ENCODE peak calls at places on chromosomes 6 and 20, in six cellular contexts. E is IMR-90, J is fibroblast of lung, A is H9, G is HepG2, L is K562. U is an unnamed sample.

GRCh38 chr6:12592634-12593033 is 123.9 kb upstream of the PHACTR1 start:
- DNase-seq in A (no peak), J (peak), E (no peak), G (no peak), L (no peak), U (no peak)

GRCh38 chr20:32316667-32317066 is 39.2 kb downstream of the KIF3B start:
- DNase-seq in L (no peak), J (no peak), E (peak), G (no peak), A (no peak), U (no peak)

GRCh38 chr6:37308084-37308817 is 45.5 kb upstream of the RNF8 start:
- DNase-seq in A (no peak), G (no peak), J (peak), E (peak), L (no peak), U (no peak)

GRCh38 chr6:36487698-36488097 is 44.9 kb downstream of the KCTD20 start:
- DNase-seq in J (peak), L (no peak), G (no peak), E (peak), A (no peak), U (no peak)

GRCh38 chr6:146312606-146313005 is 231.0 kb upstream of the RAB32 start:
- DNase-seq in G (no peak), L (no peak), J (no peak), A (no peak), E (no peak), U (no peak)

GRCh38 chr20:16864069-16864468 is 115.9 kb downstream of the OTOR start:
- DNase-seq in J (peak), E (peak), G (no peak), L (no peak), A (no peak), U (no peak)

GRCh38 chr6:132007474-132008190 is 56.5 kb upstream of the CCN2 start:
- DNase-seq in A (no peak), L (no peak), J (peak), G (peak), E (peak), U (no peak)

GRCh38 chr6:143271024-143271423 is 179.5 kb downstream of the ADAT2 start:
- DNase-seq in J (peak), A (no peak), G (peak), E (peak), L (no peak), U (peak)

GRCh38 chr6:2037230-2037926 is 208.0 kb downstream of the GMDS start:
- DNase-seq in L (no peak), E (peak), G (no peak), A (no peak), J (peak), U (no peak)

GRCh38 chr6:65937982-65938381 is 231.0 kb upstream of the EYS start:
- DNase-seq in A (no peak), L (no peak), J (peak), E (no peak), G (no peak), U (no peak)

GRCh38 chr6:143596857-143597256 is 80.9 kb upstream of the PHACTR2 start:
- DNase-seq in G (no peak), E (peak), J (peak), L (no peak), A (no peak), U (no peak)

GRCh38 chr6:19715166-19715558 is 122.0 kb upstream of the ID4 start:
- DNase-seq in G (no peak), J (peak), L (no peak), A (peak), E (no peak), U (no peak)

GRCh38 chr20:59402697-59403096 is 102.3 kb downstream of the EDN3 start:
- DNase-seq in E (no peak), G (no peak), L (no peak), J (no peak), A (no peak), U (no peak)

GRCh38 chr6:125193208-125193607 is 39.6 kb downstream of the TPD52L1 start:
- DNase-seq in E (no peak), L (no peak), A (no peak), G (no peak), J (no peak), U (peak)

GRCh38 chr6:69868961-69869360 is 2.6 kb downstream of the COL19A1 start:
- DNase-seq in A (no peak), J (no peak), E (no peak), G (no peak), L (no peak), U (no peak)

GRCh38 chr6:17484201-17484606 is 90.8 kb downstream of the CAP2 start:
- DNase-seq in A (no peak), E (no peak), G (no peak), L (no peak), J (no peak), U (no peak)

GRCh38 chr6:3457710-3458605 is 1.1 kb upstream of the SLC22A23 start:
- DNase-seq in A (peak), G (peak), J (peak), E (no peak), L (no peak), U (no peak)

GRCh38 chr20:20210327-20210726 is 157.6 kb upstream of the INSM1 start:
- DNase-seq in E (no peak), G (no peak), J (no peak), A (no peak), L (no peak), U (no peak)

GRCh38 chr6:165646484-165646883 is 16.6 kb downstream of the PDE10A start:
- DNase-seq in J (no peak), E (no peak), A (no peak), L (no peak), G (no peak), U (no peak)

GRCh38 chr6:144746902-144747469 is 461.9 kb downstream of the UTRN start:
- DNase-seq in J (no peak), E (no peak), A (no peak), L (no peak), G (no peak), U (no peak)

GRCh38 chr6:144741659-144742058 is 456.5 kb downstream of the UTRN start:
- DNase-seq in L (no peak), E (no peak), J (no peak), A (no peak), G (peak), U (no peak)

GRCh38 chr6:144745434-144745833 is 460.3 kb downstream of the UTRN start:
- DNase-seq in E (no peak), J (no peak), G (no peak), A (no peak), L (no peak), U (no peak)

GRCh38 chr6:144742779-144743178 is 457.6 kb downstream of the UTRN start:
- DNase-seq in E (no peak), G (no peak), L (no peak), A (no peak), J (no peak), U (no peak)

GRCh38 chr6:144744720-144745119 is 459.6 kb downstream of the UTRN start:
- DNase-seq in J (no peak), L (no peak), E (no peak), A (no peak), G (peak), U (no peak)
- H3K9ac ChIP-seq in J (no peak), L (no peak), E (no peak), A (no peak), G (no peak), U (no peak)

DNA sequence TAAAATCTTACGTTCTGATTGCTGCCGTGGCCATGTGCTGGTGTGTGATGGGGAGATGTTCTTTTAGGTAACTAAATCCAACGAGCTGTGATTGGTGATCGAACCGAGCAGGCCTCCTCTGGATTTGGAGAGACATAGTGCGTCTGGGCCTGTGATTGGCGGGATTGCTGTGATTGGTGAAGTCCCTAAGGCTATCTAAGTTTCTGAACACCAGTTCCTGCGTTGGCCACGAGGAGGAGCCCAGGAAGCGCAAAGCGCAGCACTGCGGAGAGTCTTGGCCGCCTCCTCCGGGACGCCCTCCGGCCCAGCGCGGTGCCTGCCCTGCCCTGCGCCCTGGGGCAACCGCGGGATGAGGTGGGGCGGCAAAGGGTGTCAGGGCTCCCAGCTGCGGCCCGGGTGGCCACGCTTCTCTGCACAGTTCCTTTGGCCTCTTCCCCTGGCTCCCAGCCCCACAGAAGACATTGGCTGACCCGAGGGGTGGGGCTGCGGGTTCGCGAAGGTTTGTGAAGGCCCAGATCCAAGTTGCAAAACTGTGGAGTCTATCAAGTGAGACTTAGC is 33.0 kb downstream of the HNF4A start:
- DNase-seq in E (peak), J (peak), L (peak), G (no peak), A (peak), U (peak)
- TF ChIP-seq CTCF in E (peak), J (peak), L (peak), G (peak), A (peak), U (peak)

GRCh38 chr20:49446808-49447207 is 35.7 kb downstream of the KCNB1 start:
- DNase-seq in G (no peak), L (no peak), J (peak), A (peak), E (no peak), U (no peak)
- H3K27ac ChIP-seq in G (no peak), L (no peak), J (no peak), A (no peak), E (no peak), U (no peak)

DNA sequence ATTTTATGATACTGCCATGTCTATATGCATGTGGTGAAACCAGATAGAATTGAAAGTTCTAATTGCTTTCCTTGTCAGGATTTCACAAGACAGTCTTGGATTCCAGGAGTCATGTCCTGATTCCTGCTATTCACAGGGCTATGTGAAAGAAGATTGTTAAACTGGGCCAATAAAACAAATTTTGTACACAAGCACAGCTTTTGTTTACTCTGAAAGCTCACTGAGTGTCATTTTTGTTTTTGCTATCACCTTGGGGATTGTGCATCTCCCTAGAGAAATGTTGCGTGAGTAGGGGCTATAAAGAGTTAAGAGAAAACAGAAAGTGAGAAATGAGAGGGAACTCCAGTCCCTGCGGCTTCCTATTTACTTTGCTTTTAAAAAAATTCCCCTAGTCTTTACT is 627.5 kb downstream of the PKHD1 start:
- DNase-seq in L (no peak), G (no peak), A (no peak), E (no peak), J (no peak), U (no peak)
- H3K9ac ChIP-seq in L (no peak), G (no peak), A (no peak), E (no peak), J (no peak), U (no peak)

GRCh38 chr20:60977896-60978295 is 274.2 kb upstream of the CDH4 start:
- DNase-seq in L (no peak), A (no peak), J (no peak), G (no peak), E (no peak), U (no peak)

GRCh38 chr20:60974022-60974421 is 278.0 kb upstream of the CDH4 start:
- DNase-seq in J (no peak), E (no peak), G (no peak), L (no peak), A (no peak), U (no peak)

GRCh38 chr20:60976139-60976538 is 275.9 kb upstream of the CDH4 start:
- DNase-seq in E (no peak), A (no peak), J (no peak), G (no peak), L (no peak), U (no peak)

GRCh38 chr20:60976913-60977312 is 275.1 kb upstream of the CDH4 start:
- DNase-seq in L (no peak), J (no peak), G (no peak), A (no peak), E (no peak), U (no peak)
- TF ChIP-seq CTCF in L (no peak), J (no peak), G (no peak), A (peak), E (no peak), U (no peak)

GRCh38 chr6:82013561-82014275 is 233.8 kb downstream of the IBTK start:
- DNase-seq in G (peak), A (no peak), J (peak), E (peak), L (no peak), U (no peak)
- H3K27ac ChIP-seq in G (no peak), A (no peak), J (no peak), E (no peak), L (no peak), U (peak)

DNA sequence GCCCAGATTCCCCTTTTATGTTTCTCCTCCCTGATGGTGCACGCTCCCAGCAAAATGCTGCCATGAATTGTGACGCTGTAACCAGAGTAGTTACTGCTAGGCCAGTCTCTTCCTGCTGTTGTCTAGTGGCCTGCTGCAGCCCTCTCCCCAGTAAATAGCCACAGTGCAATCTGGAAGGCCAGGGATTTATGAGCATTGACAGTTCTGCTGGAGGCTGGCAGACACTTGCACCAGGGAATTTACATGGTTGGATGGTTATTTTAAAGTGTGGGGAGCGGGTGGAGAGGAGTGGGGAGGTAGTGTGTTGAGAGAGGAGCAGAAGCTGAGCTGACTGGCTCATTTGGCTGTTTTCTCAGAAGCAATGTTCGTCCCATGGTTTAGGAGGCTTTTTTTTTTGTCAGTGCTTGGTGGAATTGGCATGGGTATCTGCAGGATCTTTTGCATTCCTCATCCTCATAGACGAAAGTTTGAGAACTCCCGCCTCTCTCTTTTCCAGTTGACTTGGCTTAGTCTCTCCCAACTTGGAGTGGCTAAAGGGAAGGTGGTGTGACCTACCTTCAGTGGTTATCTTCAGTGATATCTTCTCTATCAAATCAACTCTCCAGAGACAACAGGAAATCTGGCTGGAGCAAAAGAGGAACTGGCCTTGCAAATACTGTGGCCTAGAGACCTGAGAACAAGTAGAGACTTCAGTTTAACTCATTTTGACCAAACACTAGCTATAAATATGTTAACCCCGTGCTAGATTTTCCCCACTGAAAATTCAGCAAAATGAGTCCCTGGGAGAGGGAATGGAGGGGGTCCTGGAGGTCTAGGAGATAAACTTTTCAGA is 99.2 kb upstream of the VSTM2L start:
- DNase-seq in A (no peak), J (no peak), E (no peak), L (no peak), G (no peak), U (no peak)
- H3K9ac ChIP-seq in A (no peak), J (no peak), E (no peak), L (no peak), G (no peak), U (no peak)

DNA sequence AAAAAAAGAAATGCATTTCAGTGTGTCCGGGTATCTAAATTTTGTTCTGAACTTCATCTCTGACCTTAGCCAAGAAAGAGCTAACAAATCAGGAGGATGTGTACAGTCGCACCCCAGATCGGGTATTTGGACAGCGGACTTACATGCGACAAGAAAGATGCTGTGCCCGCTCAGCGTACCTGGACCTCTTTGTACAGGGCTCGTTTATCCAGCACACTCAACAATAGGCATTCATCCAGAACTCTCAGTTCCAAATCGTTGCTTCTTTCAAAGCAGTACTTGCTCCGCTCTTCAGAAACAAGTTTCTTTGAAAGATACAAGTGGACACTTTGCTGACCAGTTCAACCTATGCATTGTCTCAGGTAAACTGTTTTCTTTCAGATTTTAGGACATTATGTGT is 191.7 kb downstream of the LY86 start:
- DNase-seq in L (no peak), G (no peak), A (no peak), E (no peak), J (no peak), U (no peak)
- TF ChIP-seq CTCF in L (no peak), G (no peak), A (no peak), E (no peak), J (no peak), U (no peak)

DNA sequence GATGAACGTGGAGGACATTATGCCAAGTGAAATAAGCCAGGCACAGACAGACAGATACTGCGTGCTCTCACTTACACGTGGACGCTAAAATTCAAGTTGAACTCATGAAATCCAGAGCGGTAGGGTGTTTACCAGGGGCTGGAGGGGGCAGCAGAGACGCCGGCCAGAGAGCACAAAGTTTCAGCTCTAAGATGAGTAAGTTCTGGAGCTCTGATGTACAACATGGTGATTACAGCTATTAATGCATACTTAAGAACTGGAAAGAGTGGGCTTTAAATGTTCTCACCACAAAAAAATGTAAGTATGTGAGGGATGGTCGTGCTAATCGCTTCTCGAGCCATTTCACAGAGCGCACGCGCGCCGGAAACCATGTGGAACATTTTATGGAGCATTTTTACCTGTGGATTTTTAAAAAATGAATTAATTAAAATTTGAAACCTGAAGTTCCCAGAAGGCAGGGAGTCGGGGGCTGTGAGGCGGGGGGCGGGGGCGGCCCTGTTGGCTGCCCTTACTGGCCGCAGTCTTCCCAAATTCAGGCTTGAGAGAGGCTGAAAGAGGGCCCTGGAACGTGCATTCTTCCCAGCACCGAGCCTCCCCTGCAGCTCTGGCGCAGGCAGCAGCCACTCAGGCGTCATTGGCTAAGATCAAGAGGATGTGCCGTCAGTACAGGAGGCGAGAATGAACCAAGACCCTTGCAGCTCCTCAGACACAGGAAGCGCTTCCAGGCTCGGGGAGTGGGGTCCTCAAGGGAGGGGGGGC is 8.6 kb upstream of the SLCO4A1 start:
- DNase-seq in J (no peak), G (no peak), L (no peak), E (no peak), A (no peak), U (no peak)
- H3K27ac ChIP-seq in J (no peak), G (no peak), L (no peak), E (no peak), A (no peak), U (no peak)